ENCODE peak calls at places on chromosomes 4 and X, in ten cellular contexts. V, K, G, N, E, J, B, L, Q and O are unnamed samples.
A peak's percentile ranks its signal among the peaks of the same experiment; 100 is the strongest.

GRCh38 chr4:59838236-59838635 is 1361.9 kb upstream of the ADGRL3 start:
- DNase-seq in B (no peak), J (no peak), E (no peak), G (no peak), L (no peak), V (no peak), K (no peak), Q (no peak), N (no peak), O (no peak)

GRCh38 chr4:74268643-74269042 is 39.6 kb upstream of the EPGN start:
- DNase-seq in B (no peak), V (no peak), G (no peak), N (no peak), K (no peak), J (no peak), Q (no peak), L (no peak), E (no peak), O (no peak)

GRCh38 chr4:148120216-148120615 is 322.0 kb downstream of the NR3C2 start:
- DNase-seq in Q (no peak), L (no peak), K (no peak), G (no peak), V (no peak), E (no peak), B (no peak), J (no peak), N (no peak), O (no peak)

GRCh38 chr4:155249036-155249566 is 40.7 kb downstream of the NPY2R start:
- DNase-seq in N (no peak), J (no peak), K (no peak), G (no peak), V (no peak), E (no peak), Q (no peak), L (no peak), B (no peak), O (no peak)

GRCh38 chrX:72100051-72100755 is 31.5 kb downstream of the RTL5 start:
- DNase-seq in V (peak; percentile 30), J (no peak), K (no peak), G (no peak), B (no peak), E (no peak), L (no peak), N (no peak), Q (no peak), O (no peak)

GRCh38 chrX:56782791-56783449 is 53.9 kb downstream of the NBDY start:
- DNase-seq in B (no peak), E (no peak), N (no peak), J (no peak), K (no peak), V (no peak), L (no peak), G (no peak), Q (no peak), O (no peak)

GRCh38 chrX:129452523-129452922 is 70.8 kb downstream of the SMARCA1 start:
- DNase-seq in G (no peak), N (no peak), V (no peak), K (no peak), Q (no peak), J (no peak), E (no peak), L (no peak), B (no peak), O (no peak)

GRCh38 chrX:1597345-1598020 is 6.1 kb downstream of the AKAP17A start:
- DNase-seq in K (no peak), L (no peak), G (no peak), E (no peak), N (no peak), J (no peak), B (no peak), V (no peak), Q (no peak), O (no peak)

GRCh38 chrX:28205905-28206304 is 224.7 kb upstream of the DCAF8L1 start:
- DNase-seq in V (no peak), Q (no peak), E (no peak), B (no peak), J (no peak), G (no peak), N (no peak), L (peak; percentile 3), K (peak; percentile 14), O (no peak)

GRCh38 chr4:44257461-44257860 is 191.1 kb downstream of the KCTD8 start:
- DNase-seq in Q (no peak), K (no peak), E (no peak), B (no peak), J (no peak), G (no peak), L (no peak), N (no peak), V (no peak), O (no peak)

GRCh38 chrX:131816551-131817136 is 206.5 kb upstream of the STK26 start:
- DNase-seq in B (no peak), J (peak; percentile 65), V (no peak), E (peak; percentile 34), Q (peak; percentile 65), N (peak; percentile 8), L (peak; percentile 5), K (no peak), G (peak; percentile 65), O (peak; percentile 48)

GRCh38 chrX:31931225-31931624 is 859.4 kb upstream of the FTHL17 start:
- DNase-seq in N (no peak), E (peak; percentile 2), V (no peak), G (no peak), Q (no peak), K (no peak), L (peak; percentile 51), J (peak; percentile 75), B (no peak), O (peak; percentile 4)

GRCh38 chr4:110550260-110550659 is 72.6 kb downstream of the PITX2 start:
- DNase-seq in V (no peak), N (no peak), G (no peak), L (no peak), B (no peak), K (no peak), E (peak; percentile 62), J (peak; percentile 11), Q (no peak), O (no peak)

GRCh38 chrX:132474522-132474921 is 14.3 kb downstream of the MBNL3 start:
- DNase-seq in Q (no peak), E (no peak), G (no peak), N (no peak), J (no peak), V (no peak), L (no peak), B (no peak), K (no peak), O (no peak)

GRCh38 chr4:81648576-81649272 is 177.0 kb upstream of the RASGEF1B start:
- DNase-seq in K (no peak), G (no peak), E (no peak), V (no peak), Q (peak; percentile 62), N (no peak), J (no peak), B (no peak), L (no peak), O (no peak)

GRCh38 chr4:55055529-55055928 is 69.9 kb downstream of the KDR start:
- DNase-seq in Q (no peak), B (no peak), K (no peak), E (no peak), L (no peak), N (no peak), G (no peak), V (no peak), J (no peak), O (no peak)

GRCh38 chrX:49042581-49043219 is 457 bp downstream of the TFE3 start:
- DNase-seq in N (no peak), E (peak; percentile 26), B (no peak), K (no peak), G (no peak), V (no peak), L (no peak), Q (no peak), J (no peak), O (no peak)

GRCh38 chrX:53685711-53686110 is 808 bp downstream of the HUWE1 start:
- DNase-seq in Q (no peak), E (no peak), B (no peak), G (no peak), N (no peak), L (no peak), J (no peak), V (no peak), K (no peak), O (no peak)

GRCh38 chrX:50495616-50496015 is 25.0 kb upstream of the DGKK start:
- DNase-seq in N (no peak), G (no peak), E (peak; percentile 16), B (no peak), K (no peak), J (no peak), V (no peak), L (no peak), Q (no peak), O (no peak)

GRCh38 chr4:71229477-71230257 is 109.2 kb upstream of the SLC4A4 start:
- DNase-seq in Q (no peak), N (no peak), K (no peak), J (peak; percentile 43), B (no peak), G (no peak), V (no peak), E (peak; percentile 43), L (peak; percentile 37), O (peak; percentile 58)

GRCh38 chr4:24594887-24595286 is 10.5 kb upstream of the DHX15 start:
- DNase-seq in V (no peak), B (no peak), Q (no peak), L (no peak), J (peak; percentile 74), G (no peak), K (no peak), N (no peak), E (peak; percentile 46), O (no peak)

GRCh38 chrX:675896-676295 is 45.3 kb downstream of the SHOX start:
- DNase-seq in J (no peak), Q (no peak), N (no peak), E (no peak), B (no peak), K (no peak), V (no peak), G (no peak), L (no peak), O (no peak)

GRCh38 chrX:17680732-17681413 is 56.4 kb upstream of the SCML1 start:
- DNase-seq in N (no peak), G (no peak), J (no peak), Q (no peak), E (peak; percentile 67), B (no peak), L (no peak), V (no peak), K (no peak), O (no peak)

GRCh38 chrX:155026727-155027508 is at the start of gene FUNDC2:
- DNase-seq in Q (peak; percentile 96), N (peak; percentile 71), G (peak; percentile 91), E (peak; percentile 97), K (peak; percentile 71), B (peak; percentile 82), J (peak; percentile 86), L (peak; percentile 86), V (peak; percentile 95), O (peak; percentile 75)

GRCh38 chr4:118740869-118741268 is 55.7 kb downstream of the METTL14 start:
- DNase-seq in L (peak; percentile 8), E (no peak), G (no peak), V (peak; percentile 32), N (no peak), Q (no peak), B (no peak), J (no peak), K (no peak), O (no peak)

GRCh38 chr4:119286377-119287002 is 35.4 kb downstream of the FABP2 start:
- DNase-seq in K (no peak), Q (peak; percentile 25), V (no peak), E (peak; percentile 56), J (peak; percentile 50), L (no peak), N (no peak), B (no peak), G (no peak), O (peak; percentile 20)

GRCh38 chr4:966266-967112 is 6.9 kb downstream of the DGKQ start:
- DNase-seq in K (no peak), J (no peak), Q (peak; percentile 17), G (no peak), L (no peak), V (no peak), E (no peak), B (no peak), N (no peak), O (no peak)

GRCh38 chr4:177051473-177052060 is 258.1 kb upstream of the NEIL3 start:
- DNase-seq in B (no peak), G (no peak), K (no peak), L (no peak), V (no peak), N (no peak), E (peak; percentile 21), Q (no peak), J (no peak), O (peak; percentile 3)